ENCODE peak calls at places on chromosomes 11 and 22, in five cellular contexts. Y, E, L, P and Z are unnamed samples.
A peak's percentile ranks its signal among the peaks of the same experiment; 100 is the strongest.

GRCh38 chr11:26621147-26621546 is 49.1 kb upstream of the MUC15 start:
- DNase-seq in E (no peak), L (no peak), P (no peak), Y (no peak), Z (no peak)

GRCh38 chr11:65435981-65436411 is 13.4 kb downstream of the NEAT1 start:
- DNase-seq in P (no peak), Y (peak; percentile 23), E (no peak), L (peak; percentile 25), Z (no peak)

GRCh38 chr22:19085233-19086043 is 36.8 kb downstream of the DGCR2 start:
- DNase-seq in Y (no peak), L (peak; percentile 64), E (peak; percentile 26), P (peak; percentile 54), Z (no peak)

GRCh38 chr11:32131321-32131720 is 40.4 kb downstream of the RCN1 start:
- DNase-seq in Y (no peak), L (no peak), E (no peak), P (no peak), Z (no peak)

GRCh38 chr11:2846056-2846455 is 39.5 kb downstream of the CDKN1C start:
- DNase-seq in Y (no peak), P (peak; percentile 87), E (no peak), L (no peak), Z (no peak)

GRCh38 chr22:35037089-35037488 is 28.9 kb upstream of the ISX start:
- DNase-seq in L (no peak), E (no peak), Y (peak; percentile 64), P (no peak), Z (no peak)

GRCh38 chr11:2300936-2301630 is 635 bp downstream of the C11orf21 start:
- DNase-seq in E (no peak), L (no peak), Y (no peak), P (peak; percentile 37), Z (no peak)

GRCh38 chr22:45212992-45213751 is 27.5 kb downstream of the KIAA0930 start:
- DNase-seq in Y (no peak), E (no peak), L (no peak), P (no peak), Z (no peak)

GRCh38 chr11:113113801-113114451 is 152.7 kb downstream of the NCAM1 start:
- DNase-seq in P (no peak), L (no peak), E (no peak), Y (no peak), Z (no peak)

GRCh38 chr11:12270215-12270797 is 107.1 kb upstream of the PARVA start:
- DNase-seq in Y (no peak), E (peak; percentile 13), L (no peak), P (no peak), Z (no peak)

GRCh38 chr11:61460986-61461385 is 31.1 kb downstream of the SDHAF2 start:
- DNase-seq in Y (no peak), P (no peak), E (no peak), L (no peak), Z (no peak)

GRCh38 chr11:77596626-77597025 is 6.9 kb downstream of the AQP11 start:
- DNase-seq in L (no peak), P (no peak), Y (no peak), E (no peak), Z (peak; percentile 62)

GRCh38 chr11:106493751-106494150 is 416.3 kb downstream of the AASDHPPT start:
- DNase-seq in E (peak; percentile 12), L (no peak), Y (no peak), P (no peak), Z (no peak)

GRCh38 chr11:108405706-108406105 is 61.6 kb downstream of the C11orf65 start:
- DNase-seq in Y (no peak), E (no peak), L (no peak), P (no peak), Z (no peak)

GRCh38 chr22:24994070-24994763 is 41.7 kb downstream of the KIAA1671 start:
- DNase-seq in E (no peak), L (no peak), P (no peak), Y (no peak), Z (no peak)

GRCh38 chr11:44624761-44625221 is 59.3 kb downstream of the CD82 start:
- DNase-seq in Y (peak; percentile 38), P (no peak), E (no peak), L (no peak), Z (no peak)

GRCh38 chr11:14323118-14323676 is 35.8 kb downstream of the RRAS2 start:
- DNase-seq in E (no peak), P (no peak), Y (no peak), L (peak; percentile 75), Z (no peak)

GRCh38 chr22:26461188-26461810 is 22.3 kb downstream of the HPS4 start:
- DNase-seq in Y (peak; percentile 90), E (peak; percentile 24), L (peak; percentile 53), P (peak; percentile 52), Z (no peak)

GRCh38 chr22:46079093-46079860 is 71.0 kb upstream of the PPARA start:
- DNase-seq in L (no peak), P (no peak), E (no peak), Y (no peak), Z (no peak)

GRCh38 chr11:1649021-1649420 is 19.4 kb downstream of the KRTAP5-5 start:
- DNase-seq in Y (no peak), E (no peak), P (no peak), L (no peak), Z (no peak)

GRCh38 chr22:28728621-28729313 is 12.9 kb downstream of the CHEK2 start:
- DNase-seq in L (no peak), Y (no peak), E (no peak), P (no peak), Z (no peak)

DNA sequence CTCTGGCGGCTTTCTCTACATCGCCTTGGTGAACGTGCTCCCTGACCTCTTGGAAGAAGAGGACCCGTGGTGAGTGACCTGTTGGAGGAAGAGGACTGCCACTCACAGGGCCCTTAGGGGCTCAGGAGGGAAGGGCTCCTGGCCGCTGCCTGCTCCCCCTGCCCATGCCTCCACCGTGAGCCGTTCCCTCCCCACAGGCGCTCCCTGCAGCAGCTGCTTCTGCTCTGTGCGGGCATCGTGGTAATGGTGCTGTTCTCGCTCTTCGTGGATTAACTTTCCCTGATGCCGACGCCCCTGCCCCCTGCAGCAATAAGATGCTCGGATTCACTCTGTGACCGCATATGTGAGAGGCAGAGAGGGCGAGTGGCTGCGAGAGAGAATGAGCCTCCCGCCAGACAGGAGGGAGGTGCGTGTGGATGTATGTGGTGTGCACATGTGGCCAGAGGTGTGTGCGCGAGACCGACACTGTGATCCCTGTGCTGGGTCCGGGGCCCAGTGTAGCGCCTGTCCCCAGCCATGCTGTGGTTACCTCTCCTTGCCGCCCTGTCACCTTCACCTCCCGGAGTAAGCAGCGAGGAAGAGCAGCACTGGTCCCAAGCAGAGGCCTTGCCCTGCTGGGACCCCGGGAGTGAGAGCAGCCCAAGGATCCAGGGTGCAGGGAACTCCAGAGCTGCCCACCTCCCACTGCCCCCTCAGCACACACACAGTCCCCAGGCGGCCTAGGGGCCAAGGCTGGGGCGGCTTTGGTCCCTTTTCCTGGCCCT is 6.9 kb downstream of the SLC39A13 start:
- DNase-seq in L (no peak), E (no peak), Y (no peak), P (no peak), Z (no peak)
- H3K9ac ChIP-seq in L (peak overlapping the region; percentile 32), E (no peak overlapping the region), Y (no peak overlapping the region), P (no peak overlapping the region), Z (no peak overlapping the region)

GRCh38 chr11:38460901-38461300 is 1862.9 kb upstream of the RAG2 start:
- DNase-seq in Y (no peak), P (no peak), E (no peak), L (no peak), Z (no peak)
- H3K27ac ChIP-seq in Y (no peak overlapping the region), P (no peak overlapping the region), E (no peak overlapping the region), L (no peak overlapping the region), Z (peak overlapping the region; percentile 52)

GRCh38 chr11:68052137-68052873 is 13.5 kb downstream of the TCIRG1 start:
- DNase-seq in P (no peak), Y (no peak), L (no peak), E (no peak), Z (no peak)
- TF ChIP-seq POLR2AphosphoS5 in P (no peak), Y (peak; percentile 54), L (no peak), E (no peak), Z (no peak)

GRCh38 chr11:68006606-68007166 is 2.8 kb upstream of the UNC93B1 start:
- DNase-seq in P (no peak), L (no peak), Y (no peak), E (no peak), Z (no peak)

GRCh38 chr11:68002575-68002942 is 1.3 kb downstream of the UNC93B1 start:
- DNase-seq in P (no peak), E (no peak), Y (no peak), L (no peak), Z (peak; percentile 78)

GRCh38 chr11:68003846-68004550 is at the start of gene UNC93B1:
- DNase-seq in L (peak; percentile 70), E (peak; percentile 80), Y (peak; percentile 84), P (peak; percentile 91), Z (peak; percentile 16)

GRCh38 chr11:68002943-68003845 is 703 bp downstream of the UNC93B1 start:
- DNase-seq in L (no peak), P (peak; percentile 66), E (no peak), Y (peak; percentile 74), Z (no peak)

GRCh38 chr11:68004551-68005335 is 846 bp upstream of the UNC93B1 start:
- DNase-seq in Y (no peak), L (no peak), P (no peak), E (no peak), Z (no peak)
- H3K9ac ChIP-seq in Y (no peak overlapping the region), L (no peak overlapping the region), P (peak overlapping the region; percentile 67), E (peak overlapping the region; percentile 55), Z (no peak overlapping the region)

GRCh38 chr22:50104149-50104548 is 14.3 kb downstream of the MOV10L1 start:
- DNase-seq in E (no peak), P (no peak), Y (no peak), L (no peak), Z (no peak)

GRCh38 chr22:50101870-50102565 is 12.2 kb downstream of the MOV10L1 start:
- DNase-seq in Y (no peak), P (no peak), L (no peak), E (no peak), Z (no peak)

GRCh38 chr22:50102946-50103345 is 13.1 kb downstream of the MOV10L1 start:
- DNase-seq in Y (no peak), E (peak; percentile 31), P (peak; percentile 49), L (no peak), Z (no peak)

GRCh38 chr22:50107529-50107928 is 17.7 kb downstream of the MOV10L1 start:
- DNase-seq in L (no peak), P (no peak), E (no peak), Y (no peak), Z (no peak)

GRCh38 chr22:50105529-50106100 is 15.8 kb downstream of the MOV10L1 start:
- DNase-seq in P (no peak), Y (no peak), L (peak; percentile 38), E (no peak), Z (no peak)
- H3K27ac ChIP-seq in P (peak overlapping the region; percentile 32), Y (no peak overlapping the region), L (no peak overlapping the region), E (no peak overlapping the region), Z (no peak overlapping the region)